ENCODE peak calls at places on chromosomes 5 and 9, in four cellular contexts. W is GM12878, D is K562, R is HepG2. J is an unnamed sample.
A peak's percentile ranks its signal among the peaks of the same experiment; 100 is the strongest.

GRCh38 chr9:25678147-25678666 is at the start of gene TUSC1:
- DNase-seq in W (no peak), D (no peak), R (no peak), J (peak; percentile 74)

GRCh38 chr5:6359941-6360683 is 18.2 kb downstream of the MED10 start:
- DNase-seq in W (no peak), D (no peak), R (no peak), J (no peak)

GRCh38 chr9:130327070-130327780 is 61.7 kb downstream of the HMCN2 start:
- DNase-seq in W (no peak), D (peak; percentile 70), R (no peak), J (peak; percentile 73)

GRCh38 chr9:32430720-32431119 is 46.3 kb downstream of the ACO1 start:
- DNase-seq in W (no peak), D (no peak), R (no peak), J (no peak)

GRCh38 chr9:6965566-6965965 is 207.8 kb downstream of the KDM4C start:
- DNase-seq in W (no peak), D (no peak), R (no peak), J (no peak)

GRCh38 chr5:149930060-149930753 is 14.4 kb downstream of the PDE6A start:
- DNase-seq in W (no peak), D (no peak), R (no peak), J (no peak)

GRCh38 chr5:114418546-114419388 is 56.9 kb downstream of the KCNN2 start:
- DNase-seq in W (peak; percentile 56), D (no peak), R (no peak), J (no peak)

GRCh38 chr9:34989946-34990635 is 546 bp downstream of the DNAJB5 start:
- DNase-seq in W (no peak), D (peak; percentile 59), R (no peak), J (peak; percentile 68)

GRCh38 chr5:61969347-61969746 is 336.7 kb upstream of the KIF2A start:
- DNase-seq in W (no peak), D (no peak), R (no peak), J (no peak)

GRCh38 chr5:53373420-53374188 is 106.8 kb upstream of the FST start:
- DNase-seq in W (no peak), D (no peak), R (no peak), J (no peak)

GRCh38 chr5:137831526-137831925 is 36.1 kb upstream of the MYOT start:
- DNase-seq in W (no peak), D (no peak), R (no peak), J (no peak)

GRCh38 chr9:101388507-101388993 is 3.7 kb upstream of the BAAT start:
- DNase-seq in W (no peak), D (no peak), R (peak; percentile 73), J (no peak)

GRCh38 chr5:149419532-149420485 is 40.7 kb upstream of the IL17B start:
- DNase-seq in W (no peak), D (no peak), R (no peak), J (no peak)

GRCh38 chr9:117414906-117415583 is at the start of gene ASTN2:
- DNase-seq in W (no peak), D (no peak), R (no peak), J (no peak)

GRCh38 chr9:4864234-4864661 is 71.5 kb downstream of the RCL1 start:
- DNase-seq in W (no peak), D (no peak), R (no peak), J (no peak)

GRCh38 chr9:90905079-90905478 is 103.5 kb downstream of the SYK start:
- DNase-seq in W (no peak), D (no peak), R (no peak), J (no peak)

GRCh38 chr5:76715734-76716455 is at the start of gene F2R:
- DNase-seq in W (no peak), D (peak; percentile 80), R (peak; percentile 24), J (peak; percentile 85)

GRCh38 chr5:119417891-119418781 is 34.2 kb upstream of the HSD17B4 start:
- DNase-seq in W (no peak), D (no peak), R (no peak), J (no peak)

GRCh38 chr9:99385814-99386279 is 163.8 kb downstream of the SEC61B start:
- DNase-seq in W (no peak), D (no peak), R (no peak), J (peak; percentile 14)

DNA sequence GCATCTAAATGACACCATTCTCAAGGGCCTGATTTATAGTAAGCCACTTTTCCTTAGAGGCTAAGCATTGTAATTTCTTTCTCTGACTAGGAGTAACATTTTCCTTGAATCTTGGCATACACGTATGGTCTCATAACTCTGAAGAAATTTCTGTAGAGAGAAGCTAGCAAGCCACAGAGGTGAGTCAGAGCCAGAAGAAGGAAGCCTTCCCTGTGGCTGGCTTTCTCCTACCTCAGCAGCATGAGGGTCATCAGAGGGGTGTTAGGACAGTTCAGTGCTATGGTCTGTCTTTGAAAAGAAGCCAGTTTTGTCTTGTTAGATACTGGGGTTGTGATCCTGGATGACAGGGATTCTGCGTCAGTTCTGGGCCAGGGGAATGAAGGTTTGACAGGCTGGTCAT is 3.2 kb downstream of the SNX30 start:
- DNase-seq in W (no peak), D (no peak), R (no peak), J (no peak)
- TF ChIP-seq TARDBP in W (no peak), D (no peak), R (no peak), J (no peak)

DNA sequence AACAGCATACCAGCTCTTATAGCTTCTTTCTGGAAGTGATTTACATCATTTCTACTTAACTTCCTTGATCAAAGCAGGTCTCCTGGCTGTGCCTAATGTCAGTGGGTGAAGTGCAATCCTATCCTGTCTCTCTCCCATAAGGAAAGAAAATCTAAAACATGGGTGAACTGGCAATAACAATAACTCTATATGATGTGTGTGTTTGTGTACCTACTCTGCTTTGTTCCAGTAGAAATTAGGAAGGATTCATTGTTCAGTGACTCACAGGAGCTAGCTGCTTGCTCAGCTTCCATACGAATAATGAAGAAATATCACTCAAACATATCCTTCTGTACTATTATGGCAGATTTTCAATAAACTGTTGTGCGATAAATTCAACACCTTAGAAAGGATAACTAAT is 123.7 kb downstream of the ADGRV1 start:
- DNase-seq in W (no peak), D (no peak), R (no peak), J (no peak)
- TF ChIP-seq TARDBP in W (no peak), D (no peak), R (no peak), J (no peak)

DNA sequence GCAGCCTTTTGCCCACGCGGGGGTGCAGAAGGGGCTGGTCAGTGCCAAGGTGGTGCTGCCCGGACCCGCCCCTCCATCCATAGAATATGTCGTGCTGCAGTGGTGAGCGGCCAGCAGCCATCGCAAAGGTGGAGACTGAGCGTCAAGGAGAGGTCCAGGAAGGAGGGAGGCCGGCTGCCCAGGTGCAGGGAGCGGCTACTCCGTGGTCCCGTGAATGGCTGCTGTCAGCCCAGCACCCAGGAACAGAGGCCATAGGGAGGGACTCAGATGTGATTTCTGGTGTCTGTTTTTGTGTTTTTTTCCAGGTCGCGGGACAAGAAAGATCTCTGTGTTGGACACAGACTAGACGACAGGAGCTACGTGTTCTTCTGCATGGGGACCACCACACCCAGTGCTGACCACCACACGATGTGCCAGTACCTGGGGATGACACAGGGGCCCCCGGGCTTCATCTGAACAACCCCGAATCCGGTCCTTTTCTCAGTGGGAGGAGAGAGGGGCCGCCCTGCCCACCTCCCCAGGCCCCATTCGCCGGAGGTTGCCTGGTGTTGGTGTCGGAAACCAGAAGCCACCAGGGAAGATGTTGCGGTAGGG is 29.0 kb downstream of the PAEP start:
- DNase-seq in W (no peak), D (no peak), R (no peak), J (no peak)
- TF ChIP-seq TARDBP in W (no peak), D (no peak), R (no peak), J (no peak)

DNA sequence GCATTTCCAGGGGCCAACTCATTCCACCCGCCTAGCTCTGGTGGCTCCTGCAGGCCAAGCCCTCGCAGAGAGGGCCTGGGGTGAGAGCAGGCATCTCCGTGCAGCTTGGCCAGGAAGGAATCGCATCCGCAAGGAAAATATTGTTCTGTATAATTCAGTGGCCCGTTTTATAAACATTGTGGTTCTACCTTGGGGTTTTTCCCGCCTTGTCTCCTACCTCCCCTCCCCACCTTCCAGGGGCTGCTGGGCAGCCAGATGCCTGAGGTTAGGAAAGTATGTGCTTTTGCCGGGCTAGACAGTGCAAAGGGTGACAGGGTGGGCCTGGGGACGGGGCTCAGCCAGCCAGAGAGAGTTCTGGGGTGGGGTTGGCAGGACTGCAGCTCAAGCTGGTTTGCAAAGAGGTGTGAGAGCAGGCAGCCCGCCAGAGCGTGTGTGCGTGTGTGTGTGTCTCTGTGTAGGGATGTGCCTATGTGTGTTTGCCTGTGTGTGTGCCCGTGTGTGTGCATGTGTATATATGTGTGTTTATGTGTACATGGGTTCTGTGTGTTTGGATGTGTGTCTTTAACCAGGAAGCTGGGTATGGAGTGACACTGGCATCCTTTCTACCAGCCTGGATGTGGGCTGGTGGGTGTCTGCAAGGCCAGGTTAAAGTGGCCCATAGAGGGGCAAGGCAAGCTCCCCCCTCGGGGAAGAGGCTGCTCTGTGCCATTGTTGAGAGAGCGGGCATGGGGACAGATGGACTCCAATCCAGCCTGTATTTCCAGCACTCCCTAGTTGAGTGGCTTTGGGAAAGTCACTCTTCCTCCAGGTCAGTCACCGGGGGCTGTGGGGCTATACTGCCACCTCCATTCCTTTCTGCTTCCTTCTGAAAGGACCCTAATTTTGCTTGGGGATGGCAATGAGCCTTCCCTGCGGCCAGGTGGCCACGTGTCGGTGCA is 10.6 kb upstream of the SLC2A6 start:
- DNase-seq in W (no peak), D (no peak), R (no peak), J (no peak)
- TF ChIP-seq TARDBP in W (no peak), D (no peak), R (no peak), J (no peak)

J was measured in HEK293T.